ENCODE peak calls at places on chromosomes 4 and X, in ten cellular contexts. F is B cell, Q is NCI-H2029 treated with DMSO at 0.1 percent for 48 hours, O is frontal cortex, Z is astrocyte of the hippocampus, M is HEK293T, X is ureter, H is AG20443, A is RWPE1, J is GM04504. L is an unnamed sample.

GRCh38 chrX:41180194-41180902 is 95.1 kb downstream of the USP9X start:
- DNase-seq in F (peak; percentile 55), M (peak; percentile 63), O (peak; percentile 4), J (peak; percentile 34), Z (peak; percentile 77), Q (no peak), H (peak; percentile 39), A (peak; percentile 21), X (no peak), L (peak; percentile 63)

GRCh38 chrX:29962061-29962460 is 253.3 kb upstream of the MAGEB2 start:
- DNase-seq in M (no peak), F (no peak), A (no peak), X (no peak), O (no peak), H (no peak), Z (no peak), Q (no peak), J (no peak), L (no peak)

GRCh38 chrX:51641421-51642021 is 22.8 kb upstream of the CENPVL3 start:
- DNase-seq in X (no peak), Q (no peak), O (peak; percentile 27), F (no peak), M (peak; percentile 46), J (peak; percentile 6), H (peak; percentile 41), Z (peak; percentile 68), A (peak; percentile 9), L (peak; percentile 58)

GRCh38 chrX:136779346-136779781 is 1.4 kb downstream of the ARHGEF6 start:
- DNase-seq in H (no peak), Q (no peak), O (no peak), M (no peak), A (no peak), X (no peak), Z (no peak), F (no peak), J (no peak), L (no peak)

GRCh38 chr4:40842318-40842717 is 92.6 kb downstream of the NSUN7 start:
- DNase-seq in M (no peak), F (no peak), O (no peak), X (no peak), Q (peak; percentile 71), J (no peak), H (no peak), A (no peak), Z (peak; percentile 68), L (peak; percentile 76)

GRCh38 chr4:168835880-168836454 is 174.1 kb downstream of the CBR4 start:
- DNase-seq in Q (peak; percentile 79), O (no peak), J (no peak), H (no peak), Z (no peak), M (no peak), A (no peak), X (no peak), F (no peak), L (no peak)

GRCh38 chrX:47129879-47130358 is 14.6 kb downstream of the NDUFB11 start:
- DNase-seq in A (no peak), X (no peak), M (no peak), Z (peak; percentile 16), F (no peak), J (no peak), Q (no peak), H (no peak), O (no peak), L (no peak)

GRCh38 chrX:40006025-40007017 is 91.4 kb downstream of the BCOR start:
- DNase-seq in O (no peak), X (no peak), M (no peak), J (no peak), H (peak; percentile 66), A (no peak), F (no peak), Z (peak; percentile 51), Q (no peak), L (no peak)

GRCh38 chr4:184265566-184266351 is 48.1 kb upstream of the ENPP6 start:
- DNase-seq in J (no peak), Q (peak; percentile 48), M (no peak), A (peak; percentile 14), X (no peak), Z (peak; percentile 52), F (no peak), O (no peak), H (no peak), L (no peak)

GRCh38 chr4:6582889-6583504 is 8.0 kb downstream of the MAN2B2 start:
- DNase-seq in M (peak; percentile 68), X (no peak), A (peak; percentile 12), Q (no peak), H (peak; percentile 52), J (no peak), F (no peak), O (no peak), Z (peak; percentile 72), L (no peak)

L was measured in Ammon's horn.